ENCODE peak calls at places on chromosomes 11 and 22, in six cellular contexts. H, U, J, F, T and M are unnamed samples.

GRCh38 chr11:31910950-31911576 is 99.9 kb upstream of the PAX6 start:
- DNase-seq in T (no peak), H (no peak), F (no peak), J (no peak), U (no peak), M (no peak)

GRCh38 chr11:60950933-60951610 is 904 bp downstream of the SLC15A3 start:
- DNase-seq in U (peak), F (peak), T (no peak), J (peak), H (peak), M (no peak)

GRCh38 chr11:59572091-59572490 is 43.5 kb downstream of the OSBP start:
- DNase-seq in U (no peak), T (no peak), H (no peak), F (no peak), J (no peak), M (no peak)

GRCh38 chr11:46322759-46323158 is 24.5 kb upstream of the DGKZ start:
- DNase-seq in H (no peak), F (no peak), T (no peak), U (peak), J (no peak), M (no peak)

GRCh38 chr11:107928767-107929507 is 689 bp downstream of the RAB39A start:
- DNase-seq in H (no peak), T (no peak), F (no peak), U (no peak), J (peak), M (no peak)

GRCh38 chr11:125167292-125167953 is 2.9 kb downstream of the PKNOX2 start:
- DNase-seq in J (no peak), F (no peak), T (no peak), H (no peak), U (peak), M (no peak)

GRCh38 chr11:107857550-107858216 is 904 bp downstream of the SLC35F2 start:
- DNase-seq in H (peak), U (no peak), T (no peak), J (no peak), F (no peak), M (no peak)

GRCh38 chr22:32202161-32202538 is 2.7 kb downstream of the RFPL2 start:
- DNase-seq in U (no peak), J (no peak), H (no peak), T (no peak), F (no peak), M (no peak)

GRCh38 chr11:65524010-65524746 is 705 bp upstream of the SCYL1 start:
- DNase-seq in J (no peak), T (no peak), U (no peak), F (no peak), H (peak), M (no peak)
- H3K4me3 ChIP-seq in J (peak), T (peak), U (peak), F (peak), H (no peak), M (peak)

GRCh38 chr22:39021552-39022250 is 774 bp downstream of the APOBEC3D start:
- DNase-seq in J (no peak), H (no peak), F (no peak), U (peak), T (no peak), M (no peak)
- H3K4me3 ChIP-seq in J (peak), H (peak), F (peak), U (no peak), T (peak), M (peak)

GRCh38 chr22:46538816-46539163 is 1.4 kb upstream of the CELSR1 start:
- DNase-seq in F (no peak), J (peak), H (peak), T (no peak), U (peak), M (no peak)

GRCh38 chr22:46537221-46537945 is at the start of gene CELSR1:
- DNase-seq in T (no peak), J (peak), F (no peak), H (peak), U (peak), M (peak)

GRCh38 chr22:46541536-46541935 is 4.1 kb upstream of the CELSR1 start:
- DNase-seq in F (no peak), U (no peak), T (no peak), J (no peak), H (no peak), M (no peak)

GRCh38 chr22:46537946-46538815 is 761 bp upstream of the CELSR1 start:
- DNase-seq in F (no peak), H (peak), J (no peak), T (no peak), U (peak), M (no peak)

DNA sequence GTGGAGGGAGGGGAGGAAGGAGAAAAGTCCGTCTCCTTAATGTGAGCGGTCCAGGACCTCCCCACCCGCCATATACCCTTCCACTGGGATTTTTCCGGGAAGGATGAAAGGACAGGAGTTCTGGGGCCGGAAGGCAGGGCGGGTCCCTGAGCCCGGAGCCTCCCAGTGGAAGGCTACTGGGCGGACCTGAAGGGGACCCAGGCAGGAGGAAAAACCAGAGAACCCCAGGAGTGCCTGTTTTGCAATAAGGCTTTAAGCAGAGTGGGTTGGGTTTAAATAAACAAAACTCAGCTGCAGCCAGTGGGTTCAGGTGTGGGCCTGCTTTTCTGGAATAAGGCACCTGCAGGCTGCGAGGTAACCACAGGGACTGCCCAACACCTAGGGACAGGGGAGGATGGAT is 1.7 kb upstream of the CELSR1 start:
- DNase-seq in H (peak), U (no peak), T (no peak), F (no peak), J (peak), M (no peak)
- H3K4me3 ChIP-seq in H (peak), U (no peak), T (no peak), F (no peak), J (peak), M (no peak)

DNA sequence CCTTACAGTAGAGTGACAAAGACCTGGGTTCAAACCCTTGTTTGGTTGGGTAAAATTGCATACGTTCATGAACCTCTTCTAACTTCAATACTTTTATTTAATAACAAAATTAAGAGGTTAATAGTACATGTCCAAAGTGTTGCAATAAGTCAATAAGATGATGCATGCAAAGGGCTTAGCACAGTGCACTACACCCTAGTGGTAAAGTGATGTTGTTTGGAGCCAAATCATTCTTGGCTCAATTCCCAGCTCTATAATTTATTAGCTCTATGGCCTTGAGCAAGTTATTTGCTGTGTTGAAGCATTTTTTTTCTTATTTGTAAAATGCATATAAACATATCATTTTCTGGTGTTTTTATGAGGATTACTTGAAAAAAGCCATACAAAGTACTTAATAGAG is 945.3 kb downstream of the LRRC4C start:
- DNase-seq in F (no peak), J (no peak), T (no peak), U (no peak), H (no peak), M (no peak)
- H3K4me3 ChIP-seq in F (no peak), J (no peak), T (no peak), U (no peak), H (no peak), M (no peak)

DNA sequence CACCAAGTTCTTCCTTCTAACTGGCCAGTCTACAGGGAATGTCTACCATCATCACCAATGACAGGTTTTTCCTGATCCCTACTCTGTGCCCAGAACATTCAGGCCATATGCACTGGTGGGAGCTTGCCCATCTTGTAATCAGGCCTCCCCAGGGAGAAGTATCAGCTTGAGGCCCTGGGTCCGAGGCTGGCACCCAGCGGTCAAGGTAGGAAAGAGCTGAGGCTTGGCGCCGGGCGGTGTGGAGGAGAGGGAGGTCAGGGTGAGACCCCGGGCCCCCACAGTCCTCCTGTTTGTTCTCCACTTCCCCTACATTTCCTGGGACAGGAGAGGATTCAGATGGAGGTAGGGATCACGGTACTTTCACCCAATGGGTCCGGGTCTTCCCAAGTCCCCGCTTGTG is 15.5 kb downstream of the TSKU start:
- DNase-seq in U (no peak), T (no peak), J (no peak), H (no peak), F (no peak), M (no peak)
- H3K4me3 ChIP-seq in U (no peak), T (no peak), J (no peak), H (peak), F (no peak), M (no peak)

GRCh38 chr11:16394947-16395346 is 38.6 kb upstream of the SOX6 start:
- DNase-seq in J (no peak), F (no peak), T (no peak), U (no peak), H (no peak), M (no peak)
- H3K4me3 ChIP-seq in J (no peak), F (no peak), T (no peak), U (no peak), H (no peak), M (no peak)

GRCh38 chr11:41459602-41460405 is at the start of gene LRRC4C:
- DNase-seq in J (no peak), U (no peak), F (no peak), T (no peak), H (no peak), M (no peak)
- H3K4me3 ChIP-seq in J (no peak), U (no peak), F (no peak), T (no peak), H (no peak), M (no peak)

GRCh38 chr11:68684385-68685356 is at the start of gene GAL:
- DNase-seq in H (peak), T (no peak), J (no peak), F (no peak), U (no peak), M (no peak)
- H3K4me3 ChIP-seq in H (peak), T (peak), J (no peak), F (no peak), U (peak), M (no peak)